ENCODE peak calls at places on chromosome X, in five cellular contexts. B is psoas muscle, L is NCI-H774, M is H9, U is lung. R is an unnamed sample.
A peak's percentile ranks its signal among the peaks of the same experiment; 100 is the strongest.

GRCh38 chrX:154607370-154607769 is 11.7 kb downstream of the CTAG1B start:
- DNase-seq in M (no peak), U (no peak), L (peak; percentile 2), B (no peak), R (no peak)

GRCh38 chrX:123835661-123836371 is 24.0 kb upstream of the XIAP start:
- DNase-seq in L (no peak), B (no peak), U (no peak), M (no peak), R (no peak)

GRCh38 chrX:21408776-21409175 is 34.6 kb downstream of the CNKSR2 start:
- DNase-seq in B (no peak), M (no peak), U (no peak), L (no peak), R (no peak)

GRCh38 chrX:68650491-68650890 is 3.0 kb downstream of the STARD8 start:
- DNase-seq in B (no peak), U (no peak), M (no peak), L (no peak), R (no peak)

GRCh38 chrX:1421433-1422134 is 29.7 kb upstream of the SLC25A6 start:
- DNase-seq in B (no peak), M (no peak), U (no peak), L (no peak), R (no peak)

GRCh38 chrX:9980927-9981326 is 13.8 kb downstream of the CLDN34 start:
- DNase-seq in U (no peak), B (no peak), M (no peak), L (no peak), R (no peak)

GRCh38 chrX:140713174-140713539 is 3.6 kb downstream of the LINC00632 start:
- DNase-seq in L (no peak), B (no peak), M (no peak), U (no peak), R (no peak)

GRCh38 chrX:43882294-43882681 is at the start of gene MAOB:
- DNase-seq in L (no peak), U (no peak), B (peak; percentile 54), M (peak; percentile 45), R (peak; percentile 57)

GRCh38 chrX:103200951-103201529 is 13.9 kb upstream of the BEX4 start:
- DNase-seq in B (no peak), M (no peak), L (no peak), U (no peak), R (no peak)

GRCh38 chrX:24025741-24026402 is 1.1 kb downstream of the KLHL15 start:
- DNase-seq in U (no peak), L (peak; percentile 4), B (no peak), M (peak; percentile 70), R (peak; percentile 23)

GRCh38 chrX:108447303-108447702 is 7.7 kb downstream of the COL4A5 start:
- DNase-seq in M (no peak), U (no peak), L (no peak), B (no peak), R (no peak)

GRCh38 chrX:74449937-74450330 is 28.6 kb downstream of the SLC16A2 start:
- DNase-seq in M (no peak), U (no peak), L (no peak), B (no peak), R (no peak)

GRCh38 chrX:101564651-101565050 is 14.3 kb downstream of the ARMCX1 start:
- DNase-seq in M (no peak), L (no peak), U (no peak), B (no peak), R (no peak)

GRCh38 chrX:42944381-42944998 is 166.5 kb upstream of the PPP1R2C start:
- DNase-seq in B (no peak), U (no peak), M (no peak), L (no peak), R (no peak)

GRCh38 chrX:43655151-43655676 is 885 bp upstream of the MAOA start:
- DNase-seq in M (peak; percentile 54), U (peak; percentile 34), L (no peak), B (peak; percentile 43), R (peak; percentile 48)

GRCh38 chrX:132412208-132412607 is 76.6 kb downstream of the MBNL3 start:
- DNase-seq in M (peak; percentile 76), L (no peak), U (no peak), B (no peak), R (peak; percentile 88)

GRCh38 chrX:50721771-50722521 is 92.0 kb downstream of the SHROOM4 start:
- DNase-seq in L (no peak), B (no peak), M (peak; percentile 63), U (no peak), R (peak; percentile 69)

GRCh38 chrX:12741416-12741815 is 49.8 kb upstream of the PRPS2 start:
- DNase-seq in U (no peak), L (no peak), M (no peak), B (no peak), R (no peak)

GRCh38 chrX:109472939-109473713 is 8.8 kb downstream of the GUCY2F start:
- DNase-seq in L (peak; percentile 21), B (no peak), M (peak; percentile 83), U (no peak), R (peak; percentile 78)

GRCh38 chrX:131626681-131627296 is 82.9 kb downstream of the OR13H1 start:
- DNase-seq in L (no peak), B (no peak), U (no peak), M (no peak), R (peak; percentile 40)

GRCh38 chrX:96538104-96538725 is 146.4 kb upstream of the DIAPH2 start:
- DNase-seq in U (no peak), B (no peak), M (no peak), L (no peak), R (peak; percentile 3)

GRCh38 chrX:153477039-153477438 is 6.7 kb upstream of the HAUS7 start:
- DNase-seq in U (no peak), L (no peak), B (peak; percentile 40), M (peak; percentile 49), R (peak; percentile 54)

GRCh38 chrX:30513284-30513683 is 64.3 kb downstream of the TASL start:
- DNase-seq in L (no peak), U (no peak), B (no peak), M (no peak), R (peak; percentile 32)

GRCh38 chrX:12411831-12412230 is 273.6 kb downstream of the FRMPD4 start:
- DNase-seq in L (no peak), M (no peak), B (no peak), U (no peak), R (no peak)

GRCh38 chrX:21354725-21355124 is 19.5 kb upstream of the CNKSR2 start:
- DNase-seq in L (no peak), U (no peak), M (no peak), B (no peak), R (no peak)